ENCODE peak calls at places on chromosomes 5 and 9, in seven cellular contexts. K is right lobe of liver, N is mesendoderm, H is heart left ventricle, O is esophagus squamous epithelium, C is H7, D is ascending aorta. L is an unnamed sample. For H3K27me3, the result is how much of the 10 kb centered on the place peaks cover.

GRCh38 chr5:55869847-55870246 is 18.7 kb downstream of the IL31RA start:
- DNase-seq in K (no peak), N (no peak), H (no peak), O (no peak), C (no peak), D (no peak), L (no peak)

GRCh38 chr5:5040712-5041111 is 99.4 kb upstream of the ADAMTS16 start:
- DNase-seq in K (no peak), N (no peak), H (no peak), O (no peak), C (no peak), D (no peak), L (no peak)

GRCh38 chr9:38227061-38227540 is 158.1 kb upstream of the SHB start:
- DNase-seq in K (peak), N (peak), H (peak), O (no peak), C (peak), D (no peak), L (no peak)

GRCh38 chr5:107700486-107700885 is 29.7 kb upstream of the EFNA5 start:
- DNase-seq in K (no peak), N (no peak), H (no peak), O (no peak), C (no peak), D (no peak), L (no peak)

GRCh38 chr5:80967500-80968181 is 7.5 kb downstream of the RASGRF2 start:
- DNase-seq in K (no peak), N (no peak), H (no peak), O (no peak), C (no peak), D (no peak), L (no peak)

GRCh38 chr5:53469946-53470687 is 10.3 kb upstream of the FST start:
- DNase-seq in K (no peak), N (no peak), H (no peak), O (no peak), C (no peak), D (no peak), L (no peak)

GRCh38 chr5:125185740-125186139 is 439.3 kb upstream of the ZNF608 start:
- DNase-seq in K (no peak), N (no peak), H (no peak), O (no peak), C (no peak), D (no peak), L (no peak)

GRCh38 chr5:115736690-115737005 is 79.8 kb downstream of the CDO1 start:
- DNase-seq in K (no peak), N (no peak), H (no peak), O (no peak), C (no peak), D (no peak), L (no peak)

GRCh38 chr9:90100014-90100413 is 495.2 kb downstream of the GADD45G start:
- DNase-seq in K (no peak), N (peak), H (no peak), O (no peak), C (no peak), D (no peak), L (no peak)

GRCh38 chr5:60209146-60209840 is 315.8 kb upstream of the PDE4D start:
- DNase-seq in K (no peak), N (no peak), H (no peak), O (no peak), C (no peak), D (no peak), L (no peak)

GRCh38 chr9:79600466-79600865 is 28.7 kb downstream of the TLE4 start:
- DNase-seq in K (no peak), N (no peak), H (no peak), O (no peak), C (no peak), D (no peak), L (no peak)

GRCh38 chr5:151251001-151251551 is 1.9 kb upstream of the GM2A start:
- DNase-seq in K (peak), N (peak), H (no peak), O (no peak), C (no peak), D (no peak), L (no peak)

GRCh38 chr9:2159521-2160417 is 144.6 kb downstream of the SMARCA2 start:
- DNase-seq in K (no peak), N (peak), H (no peak), O (no peak), C (no peak), D (no peak), L (no peak)

GRCh38 chr5:91010090-91010489 is 373.0 kb downstream of the ARRDC3 start:
- DNase-seq in K (no peak), N (no peak), H (no peak), O (no peak), C (no peak), D (no peak), L (no peak)

GRCh38 chr9:133425049-133425632 is 3.0 kb downstream of the ADAMTS13 start:
- DNase-seq in K (no peak), N (no peak), H (no peak), O (no peak), C (no peak), D (no peak), L (no peak)
- H3K27me3 ChIP-seq in K (under half), N (under half), H (under half), O (under half), C (under half), D (under half), L (under half)

DNA sequence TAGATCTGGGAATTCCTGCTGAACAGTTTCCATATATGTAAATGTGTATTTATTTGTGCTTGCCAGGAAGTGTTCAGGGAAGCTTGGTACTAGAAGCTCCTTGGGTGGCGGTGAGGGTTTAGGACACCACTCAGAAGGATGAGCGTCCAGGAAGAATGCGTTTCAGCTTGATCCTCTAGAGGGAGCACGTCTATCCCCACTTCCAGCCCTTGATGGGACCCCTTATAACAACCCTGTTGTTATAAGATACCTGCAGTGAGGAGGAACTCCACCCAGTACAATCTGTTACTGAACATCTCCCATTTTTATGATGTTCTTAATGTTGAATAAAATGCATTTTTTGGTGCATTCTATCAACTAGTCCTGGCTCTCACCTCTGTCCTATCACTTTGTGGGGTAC is 88.9 kb downstream of the CYFIP2 start:
- DNase-seq in K (no peak), N (peak), H (no peak), O (no peak), C (peak), D (no peak), L (no peak)
- H3K27me3 ChIP-seq in K (under half), N (under half), H (under half), O (under half), C (under half), D (under half), L (under half)

GRCh38 chr9:113756476-113757198 is 119.5 kb upstream of the ZNF618 start:
- DNase-seq in K (no peak), N (no peak), H (no peak), O (no peak), C (no peak), D (no peak), L (no peak)

GRCh38 chr9:113754739-113755138 is 121.4 kb upstream of the ZNF618 start:
- DNase-seq in K (no peak), N (no peak), H (no peak), O (no peak), C (no peak), D (no peak), L (no peak)

GRCh38 chr9:113753398-113754119 is 122.5 kb upstream of the ZNF618 start:
- DNase-seq in K (no peak), N (no peak), H (no peak), O (no peak), C (no peak), D (no peak), L (no peak)

GRCh38 chr9:113755433-113755832 is 120.7 kb upstream of the ZNF618 start:
- DNase-seq in K (no peak), N (no peak), H (no peak), O (no peak), C (no peak), D (no peak), L (no peak)
- H3K27me3 ChIP-seq in K (under half), N (under half), H (under half), O (under half), C (under half), D (under half), L (under half)

GRCh38 chr5:112310746-112311145 is 108.3 kb downstream of the EPB41L4A start:
- DNase-seq in K (no peak), N (peak), H (no peak), O (no peak), C (no peak), D (no peak), L (no peak)
- H3K27me3 ChIP-seq in K (under half), N (under half), H (under half), O (under half), C (under half), D (under half), L (under half)

GRCh38 chr9:132415181-132415580 is 5.2 kb downstream of the CFAP77 start:
- DNase-seq in K (no peak), N (no peak), H (no peak), O (no peak), C (no peak), D (no peak), L (no peak)
- H3K27me3 ChIP-seq in K (under half), N (under half), H (half or more), O (under half), C (under half), D (under half), L (under half)

GRCh38 chr5:1929108-1929991 is 46.6 kb upstream of the IRX4 start:
- DNase-seq in K (no peak), N (peak), H (no peak), O (no peak), C (no peak), D (no peak), L (no peak)
- H3K27me3 ChIP-seq in K (under half), N (under half), H (under half), O (under half), C (under half), D (under half), L (under half)

GRCh38 chr5:155885199-155885598 is 441.8 kb upstream of the SGCD start:
- DNase-seq in K (no peak), N (no peak), H (no peak), O (no peak), C (no peak), D (no peak), L (no peak)
- H3K27me3 ChIP-seq in K (under half), N (under half), H (under half), O (under half), C (under half), D (under half), L (under half)